ENCODE peak calls at places on chromosome 20, in seven cellular contexts. One of them, this sample, is unnamed.
A peak's percentile ranks its signal among the peaks of the same experiment; 100 is the strongest.

GRCh38 chr20:21613512-21613911 is 92.0 kb upstream of the PAX1 start:
- DNase-seq in activated T-cell treated with anti-CD3 and anti-CD28 coated beads for 1 hour: no peak
- DNase-seq in fibroblast of gingiva: no peak
- DNase-seq in anterior cingulate cortex: no peak
- DNase-seq in activated naive CD4-positive, alpha-beta T cell treated with anti-CD3 and anti-CD28 coated beads for 36 hours: no peak
- DNase-seq in MV-4-11: no peak
- DNase-seq in GM20000: no peak
- DNase-seq in this sample: no peak

GRCh38 chr20:60869032-60869550 is 383.0 kb upstream of the CDH4 start:
- DNase-seq in activated T-cell treated with anti-CD3 and anti-CD28 coated beads for 1 hour: no peak
- DNase-seq in activated naive CD4-positive, alpha-beta T cell treated with anti-CD3 and anti-CD28 coated beads for 36 hours: no peak
- DNase-seq in fibroblast of gingiva: no peak
- DNase-seq in MV-4-11: no peak
- DNase-seq in anterior cingulate cortex: no peak
- DNase-seq in GM20000: no peak
- DNase-seq in this sample: no peak

GRCh38 chr20:32236819-32237218 is 29.1 kb downstream of the POFUT1 start:
- DNase-seq in MV-4-11: no peak
- DNase-seq in activated naive CD4-positive, alpha-beta T cell treated with anti-CD3 and anti-CD28 coated beads for 36 hours: no peak
- DNase-seq in activated T-cell treated with anti-CD3 and anti-CD28 coated beads for 1 hour: no peak
- DNase-seq in GM20000: no peak
- DNase-seq in anterior cingulate cortex: no peak
- DNase-seq in fibroblast of gingiva: no peak
- DNase-seq in this sample: no peak

GRCh38 chr20:56871691-56872090 is 242.6 kb downstream of the TFAP2C start:
- DNase-seq in GM20000: no peak
- DNase-seq in activated T-cell treated with anti-CD3 and anti-CD28 coated beads for 1 hour: no peak
- DNase-seq in fibroblast of gingiva: no peak
- DNase-seq in anterior cingulate cortex: no peak
- DNase-seq in activated naive CD4-positive, alpha-beta T cell treated with anti-CD3 and anti-CD28 coated beads for 36 hours: no peak
- DNase-seq in MV-4-11: no peak
- DNase-seq in this sample: no peak

GRCh38 chr20:3686867-3687321 is 5.1 kb upstream of the ADAM33 start:
- DNase-seq in anterior cingulate cortex: peak; percentile 67
- DNase-seq in activated naive CD4-positive, alpha-beta T cell treated with anti-CD3 and anti-CD28 coated beads for 36 hours: no peak
- DNase-seq in fibroblast of gingiva: peak; percentile 93
- DNase-seq in MV-4-11: peak; percentile 35
- DNase-seq in activated T-cell treated with anti-CD3 and anti-CD28 coated beads for 1 hour: no peak
- DNase-seq in GM20000: no peak
- DNase-seq in this sample: peak; percentile 97

GRCh38 chr20:6663751-6664388 is 103.6 kb upstream of the BMP2 start:
- DNase-seq in anterior cingulate cortex: no peak
- DNase-seq in GM20000: no peak
- DNase-seq in activated T-cell treated with anti-CD3 and anti-CD28 coated beads for 1 hour: no peak
- DNase-seq in fibroblast of gingiva: no peak
- DNase-seq in activated naive CD4-positive, alpha-beta T cell treated with anti-CD3 and anti-CD28 coated beads for 36 hours: no peak
- DNase-seq in MV-4-11: no peak
- DNase-seq in this sample: no peak

GRCh38 chr20:6473197-6473596 is 294.3 kb upstream of the BMP2 start:
- DNase-seq in activated T-cell treated with anti-CD3 and anti-CD28 coated beads for 1 hour: no peak
- DNase-seq in GM20000: no peak
- DNase-seq in anterior cingulate cortex: no peak
- DNase-seq in activated naive CD4-positive, alpha-beta T cell treated with anti-CD3 and anti-CD28 coated beads for 36 hours: no peak
- DNase-seq in fibroblast of gingiva: peak; percentile 86
- DNase-seq in MV-4-11: peak; percentile 69
- DNase-seq in this sample: peak; percentile 2

GRCh38 chr20:9166153-9166780 is 97.4 kb downstream of the PLCB4 start:
- DNase-seq in MV-4-11: no peak
- DNase-seq in fibroblast of gingiva: no peak
- DNase-seq in GM20000: no peak
- DNase-seq in anterior cingulate cortex: no peak
- DNase-seq in activated T-cell treated with anti-CD3 and anti-CD28 coated beads for 1 hour: no peak
- DNase-seq in activated naive CD4-positive, alpha-beta T cell treated with anti-CD3 and anti-CD28 coated beads for 36 hours: no peak
- DNase-seq in this sample: no peak

GRCh38 chr20:57048027-57048869 is 218.2 kb downstream of the BMP7 start:
- DNase-seq in anterior cingulate cortex: no peak
- DNase-seq in MV-4-11: peak; percentile 77
- DNase-seq in activated T-cell treated with anti-CD3 and anti-CD28 coated beads for 1 hour: no peak
- DNase-seq in GM20000: peak; percentile 61
- DNase-seq in activated naive CD4-positive, alpha-beta T cell treated with anti-CD3 and anti-CD28 coated beads for 36 hours: peak; percentile 23
- DNase-seq in fibroblast of gingiva: peak; percentile 69
- DNase-seq in this sample: peak; percentile 76

GRCh38 chr20:41956316-41957050 is 338.3 kb upstream of the CHD6 start:
- DNase-seq in activated T-cell treated with anti-CD3 and anti-CD28 coated beads for 1 hour: no peak
- DNase-seq in GM20000: peak; percentile 17
- DNase-seq in activated naive CD4-positive, alpha-beta T cell treated with anti-CD3 and anti-CD28 coated beads for 36 hours: no peak
- DNase-seq in fibroblast of gingiva: no peak
- DNase-seq in MV-4-11: no peak
- DNase-seq in anterior cingulate cortex: no peak
- DNase-seq in this sample: no peak

GRCh38 chr20:45378191-45378590 is at the start of gene TP53TG5:
- DNase-seq in GM20000: no peak
- DNase-seq in MV-4-11: peak; percentile 19
- DNase-seq in anterior cingulate cortex: peak; percentile 76
- DNase-seq in fibroblast of gingiva: no peak
- DNase-seq in activated T-cell treated with anti-CD3 and anti-CD28 coated beads for 1 hour: no peak
- DNase-seq in activated naive CD4-positive, alpha-beta T cell treated with anti-CD3 and anti-CD28 coated beads for 36 hours: no peak
- DNase-seq in this sample: no peak

GRCh38 chr20:4406627-4407026 is 315.1 kb upstream of the PRND start:
- DNase-seq in activated naive CD4-positive, alpha-beta T cell treated with anti-CD3 and anti-CD28 coated beads for 36 hours: no peak
- DNase-seq in activated T-cell treated with anti-CD3 and anti-CD28 coated beads for 1 hour: no peak
- DNase-seq in anterior cingulate cortex: no peak
- DNase-seq in fibroblast of gingiva: no peak
- DNase-seq in GM20000: no peak
- DNase-seq in MV-4-11: peak; percentile 20
- DNase-seq in this sample: peak; percentile 89